ENCODE peak calls at places on chromosomes 13 and 19, in four cellular contexts. B is nephron progenitor cell, A is upper lobe of right lung, U is thoracic aorta. F is an unnamed sample.
A peak's percentile ranks its signal among the peaks of the same experiment; 100 is the strongest.

GRCh38 chr13:97901716-97902115 is 51.8 kb upstream of the IPO5 start:
- DNase-seq in A (no peak), B (no peak), U (no peak), F (no peak)

GRCh38 chr13:27592865-27593264 is 27.5 kb downstream of the LNX2 start:
- DNase-seq in A (no peak), U (no peak), B (no peak), F (no peak)

GRCh38 chr19:29248332-29248844 is 35.4 kb upstream of the UQCRFS1 start:
- DNase-seq in U (no peak), B (no peak), A (no peak), F (no peak)

GRCh38 chr19:8638078-8638619 is 7.7 kb downstream of the NFILZ start:
- DNase-seq in B (no peak), U (no peak), A (peak; percentile 67), F (no peak)

GRCh38 chr13:18962168-18962734 is 219.4 kb downstream of the TUBA3C start:
- DNase-seq in U (no peak), A (no peak), B (no peak), F (no peak)

GRCh38 chr19:32773126-32773525 is 53.6 kb downstream of the TDRD12 start:
- DNase-seq in A (no peak), B (no peak), U (no peak), F (no peak)

GRCh38 chr13:25468330-25469178 is 96.8 kb downstream of the ATP8A2 start:
- DNase-seq in U (no peak), A (no peak), B (peak; percentile 85), F (no peak)

GRCh38 chr13:24381539-24382265 is 72.3 kb downstream of the C1QTNF9 start:
- DNase-seq in B (no peak), A (no peak), U (no peak), F (no peak)

GRCh38 chr19:15107056-15108010 is at the start of gene SYDE1:
- DNase-seq in U (no peak), A (no peak), B (peak; percentile 62), F (no peak)

GRCh38 chr19:32223595-32224370 is 121.6 kb upstream of the ZNF507 start:
- DNase-seq in A (no peak), B (no peak), U (no peak), F (no peak)

GRCh38 chr13:114015608-114016295 is 41.9 kb upstream of the C13orf46 start:
- DNase-seq in A (peak; percentile 82), U (no peak), B (no peak), F (no peak)

GRCh38 chr19:31962565-31962996 is 382.8 kb upstream of the ZNF507 start:
- DNase-seq in A (no peak), U (no peak), B (no peak), F (no peak)

GRCh38 chr19:4506449-4507149 is 11.7 kb downstream of the PLIN4 start:
- DNase-seq in A (no peak), U (no peak), B (no peak), F (no peak)

GRCh38 chr19:38303517-38304351 is at the start of gene C19orf33:
- DNase-seq in B (no peak), A (peak; percentile 88), U (no peak), F (no peak)

GRCh38 chr19:18434411-18435184 is 3.3 kb downstream of the ISYNA1 start:
- DNase-seq in U (no peak), B (no peak), A (no peak), F (no peak)

GRCh38 chr19:18432275-18433038 is 5.5 kb downstream of the ISYNA1 start:
- DNase-seq in A (no peak), B (no peak), U (no peak), F (no peak)

GRCh38 chr19:18431351-18432197 is 6.4 kb downstream of the ISYNA1 start:
- DNase-seq in A (no peak), B (no peak), U (no peak), F (no peak)

GRCh38 chr19:18433735-18434398 is 4.1 kb downstream of the ISYNA1 start:
- DNase-seq in U (no peak), A (no peak), B (peak; percentile 73), F (no peak)

DNA sequence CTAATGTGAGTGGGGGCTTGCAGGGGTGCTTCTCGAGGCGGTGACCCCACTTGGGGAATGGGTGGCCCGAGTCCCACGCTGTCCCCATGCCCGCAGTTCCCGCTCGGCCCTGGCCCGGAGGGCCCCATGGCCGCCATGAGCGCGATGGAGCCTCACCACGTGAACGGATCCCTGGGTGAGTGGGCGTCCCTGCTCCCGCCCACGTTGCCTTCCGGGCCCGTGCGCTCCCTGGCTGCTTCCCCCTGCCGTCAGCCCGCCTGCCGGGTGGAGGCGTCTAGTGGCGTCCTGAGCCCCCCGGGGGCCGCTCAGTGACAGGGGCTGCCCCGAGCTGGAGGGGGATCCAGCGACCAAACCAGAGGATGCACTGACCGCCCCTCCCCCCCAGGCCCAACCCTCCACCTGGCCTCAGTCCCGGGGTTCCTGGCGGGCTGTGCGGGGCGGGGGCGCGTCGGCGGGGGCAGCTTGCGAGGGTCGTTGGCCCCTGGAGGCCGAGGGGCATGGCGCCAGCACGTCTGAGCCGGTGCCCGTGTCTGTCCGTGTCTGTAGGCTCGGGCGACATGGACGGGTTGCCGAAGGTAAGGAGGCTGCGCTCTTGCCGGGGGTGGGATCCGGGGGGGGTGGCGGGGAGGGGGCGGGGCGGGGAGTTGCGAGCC is 4.8 kb downstream of the ISYNA1 start:
- DNase-seq in B (peak; percentile 64), A (no peak), U (no peak), F (no peak)
- TF ChIP-seq CTCF in B (no peak), A (no peak), U (no peak), F (no peak)

DNA sequence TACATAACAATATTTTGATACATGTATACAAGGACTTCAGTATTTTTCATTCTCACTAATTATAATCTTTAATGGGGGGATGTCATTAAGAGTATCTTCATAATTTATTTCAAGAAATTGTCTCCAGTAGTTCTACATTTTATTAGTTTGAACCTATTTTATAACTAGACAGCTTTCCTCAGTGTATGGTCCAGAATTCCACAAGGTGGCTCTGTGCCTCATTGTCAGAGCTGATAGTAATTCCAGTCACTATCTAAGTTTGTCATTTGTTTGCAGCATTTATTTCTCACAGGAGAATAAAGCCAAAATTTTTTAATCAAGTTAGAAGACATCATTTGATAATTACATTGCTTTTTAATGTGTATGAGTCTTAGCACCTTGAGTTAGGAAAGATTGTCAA is 1633.0 kb upstream of the PCDH20 start:
- DNase-seq in U (no peak), B (no peak), A (no peak), F (no peak)
- TF ChIP-seq CTCF in U (no peak), B (no peak), A (no peak), F (no peak)

DNA sequence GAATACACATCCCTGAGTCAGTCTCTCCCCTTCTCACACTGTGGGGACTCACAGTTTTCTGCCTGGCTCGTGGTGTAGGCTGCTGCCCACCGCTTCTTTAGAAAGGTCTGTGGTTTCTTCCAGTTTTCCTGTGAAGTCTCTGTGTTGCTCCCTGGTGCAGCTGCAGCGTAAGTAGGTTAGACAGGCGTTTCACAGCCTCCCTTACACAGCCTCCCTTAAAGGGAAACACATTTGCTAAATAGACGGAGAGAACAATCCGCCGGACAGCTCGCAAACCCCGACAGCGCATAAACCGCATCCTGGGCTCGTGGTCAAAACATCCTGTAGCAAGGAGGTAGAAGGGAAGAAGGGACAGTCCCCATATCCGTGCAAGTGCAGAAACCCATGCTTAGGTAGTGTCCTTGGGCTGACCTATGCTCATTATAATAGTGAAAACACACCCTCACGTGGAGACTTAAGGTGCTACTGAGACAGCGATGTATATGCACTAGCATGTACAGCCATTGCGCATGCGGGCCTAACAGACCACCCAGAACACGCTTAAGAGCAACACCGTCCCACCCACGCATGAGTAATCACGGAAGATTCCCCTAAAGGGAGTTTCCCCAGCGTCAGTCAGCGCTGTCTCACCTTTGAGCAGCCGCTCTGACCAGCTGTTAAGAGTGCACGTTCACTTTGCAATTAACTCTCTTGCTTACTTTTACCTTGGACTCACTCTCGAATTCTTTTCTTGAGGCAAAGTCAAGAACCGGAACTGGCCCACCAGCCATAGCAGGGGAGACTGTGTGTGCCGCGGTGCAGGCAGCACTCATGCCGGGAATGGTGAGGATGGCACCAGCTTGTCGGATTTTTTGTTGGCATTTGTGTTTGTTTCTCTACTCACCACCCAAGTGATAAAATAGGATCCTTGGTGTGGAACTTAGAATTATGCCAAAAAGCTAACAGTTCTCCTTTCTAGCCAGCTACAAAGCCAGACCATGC is 16.6 kb downstream of the SIGLEC8 start:
- DNase-seq in B (no peak), A (peak; percentile 63), U (no peak), F (peak; percentile 72)
- TF ChIP-seq CTCF in B (no peak), A (no peak), U (no peak), F (no peak)

DNA sequence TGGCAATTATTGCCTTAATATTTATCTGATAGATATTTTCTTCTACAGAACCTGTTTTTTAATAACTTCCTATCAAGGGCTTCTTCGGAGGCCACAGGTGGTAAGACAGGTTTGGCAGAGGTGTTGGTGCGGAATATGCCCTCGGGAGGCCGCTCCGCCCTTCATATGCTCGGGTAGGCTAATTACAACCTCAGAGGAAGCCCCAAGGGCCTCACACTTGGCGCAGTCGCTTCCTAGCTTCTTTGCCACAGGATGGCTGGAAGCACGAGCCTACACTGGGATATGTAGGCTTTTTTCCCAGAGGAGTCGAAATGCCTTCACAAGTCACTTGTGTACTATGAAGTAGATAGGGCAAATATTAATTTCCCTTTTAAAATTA is 68.8 kb downstream of the LMO7 start:
- DNase-seq in B (no peak), U (no peak), A (peak; percentile 84), F (no peak)
- TF ChIP-seq CTCF in B (no peak), U (no peak), A (peak; percentile 14), F (no peak)

DNA sequence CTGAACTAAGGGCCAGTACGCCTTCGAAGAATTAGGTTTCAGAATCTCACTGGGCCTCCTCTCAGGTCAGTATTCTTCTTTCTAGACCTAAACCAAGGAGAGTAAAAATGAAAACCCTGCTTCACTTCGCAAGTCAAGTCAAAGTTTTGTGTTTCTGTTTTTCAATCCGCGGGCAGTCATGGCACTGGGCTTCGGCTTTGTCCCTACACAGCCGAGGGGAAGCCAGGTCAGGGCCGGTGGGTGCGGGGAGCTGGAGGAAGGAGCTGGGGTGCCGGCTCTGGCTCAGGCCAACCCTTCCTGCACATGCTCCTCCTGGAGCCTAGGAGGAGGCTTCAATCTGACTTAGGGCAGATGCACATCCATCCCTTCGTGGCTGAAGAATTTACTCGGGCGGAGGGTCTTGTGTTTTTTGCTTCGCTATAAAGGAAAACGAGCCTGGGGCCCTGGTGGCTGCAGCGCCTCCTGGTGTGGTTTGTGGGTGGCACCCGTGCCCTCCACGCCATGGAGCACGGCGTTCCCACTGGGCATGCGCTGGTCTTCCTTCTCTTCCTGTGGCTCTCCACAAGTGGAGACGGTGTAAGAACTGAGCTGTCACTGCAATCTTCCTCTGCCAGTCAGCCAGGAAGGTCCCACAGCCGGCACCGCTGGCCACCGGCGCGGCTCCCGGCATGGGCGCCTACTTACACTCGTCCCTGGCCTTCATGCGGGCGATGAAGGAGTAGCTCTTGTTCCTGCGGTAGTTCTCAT is 22.5 kb downstream of the C19orf44 start:
- DNase-seq in B (no peak), A (no peak), U (no peak), F (no peak)
- TF ChIP-seq CTCF in B (no peak), A (no peak), U (no peak), F (no peak)

GRCh38 chr13:46617885-46618284 is 64.9 kb downstream of the LRCH1 start:
- DNase-seq in U (no peak), B (no peak), A (no peak), F (no peak)

GRCh38 chr13:46615888-46616531 is 63.0 kb downstream of the LRCH1 start:
- DNase-seq in A (no peak), B (no peak), U (no peak), F (no peak)

GRCh38 chr13:46620029-46620428 is 67.1 kb downstream of the LRCH1 start:
- DNase-seq in B (no peak), A (no peak), U (no peak), F (no peak)

GRCh38 chr13:46614582-46614981 is 61.6 kb downstream of the LRCH1 start:
- DNase-seq in B (no peak), U (no peak), A (no peak), F (no peak)

GRCh38 chr13:46617382-46617781 is 64.4 kb downstream of the LRCH1 start:
- DNase-seq in B (no peak), A (no peak), U (no peak), F (no peak)
- TF ChIP-seq CTCF in B (no peak), A (no peak), U (no peak), F (no peak)